ENCODE peak calls at places on chromosomes 1 and 21, in nine cellular contexts. S is uterus, W is colonic mucosa, V is HL-60, U is GM23248, E is ovary, M is cardiac fibroblast, I is prostate gland, O is lower leg skin. K is an unnamed sample.

GRCh38 chr1:15885701-15886612 is 38.5 kb downstream of the SPEN start:
- DNase-seq in S (peak), W (peak), V (peak), U (peak), E (peak), M (peak), I (peak), O (peak), K (peak)

GRCh38 chr1:16019580-16020277 is 1.9 kb upstream of the HSPB7 start:
- DNase-seq in S (peak), W (no peak), V (no peak), U (peak), E (peak), M (no peak), I (no peak), O (no peak), K (no peak)

GRCh38 chr1:206471993-206472392 is 1.7 kb downstream of the IKBKE start:
- DNase-seq in S (no peak), W (no peak), V (no peak), U (no peak), E (no peak), M (no peak), I (no peak), O (no peak), K (no peak)

GRCh38 chr1:48105167-48105566 is 108.0 kb upstream of the TRABD2B start:
- DNase-seq in S (no peak), W (no peak), V (no peak), U (peak), E (no peak), M (peak), I (no peak), O (no peak), K (no peak)

GRCh38 chr21:26041441-26042180 is 129.0 kb downstream of the APP start:
- DNase-seq in S (no peak), W (no peak), V (no peak), U (peak), E (no peak), M (peak), I (no peak), O (no peak), K (peak)

GRCh38 chr1:159867322-159868064 is 5.0 kb upstream of the VSIG8 start:
- DNase-seq in S (peak), W (peak), V (no peak), U (peak), E (peak), M (peak), I (peak), O (peak), K (no peak)

GRCh38 chr1:55230654-55231053 is 15.5 kb upstream of the USP24 start:
- DNase-seq in S (no peak), W (no peak), V (no peak), U (no peak), E (no peak), M (no peak), I (no peak), O (no peak), K (no peak)

GRCh38 chr21:44709426-44710293 is 1.7 kb downstream of the TSPEAR start:
- DNase-seq in S (peak), W (peak), V (no peak), U (peak), E (no peak), M (no peak), I (no peak), O (peak), K (no peak)

GRCh38 chr1:78176448-78176847 is 130.7 kb downstream of the GIPC2 start:
- DNase-seq in S (no peak), W (peak), V (no peak), U (peak), E (no peak), M (peak), I (peak), O (no peak), K (peak)

DNA sequence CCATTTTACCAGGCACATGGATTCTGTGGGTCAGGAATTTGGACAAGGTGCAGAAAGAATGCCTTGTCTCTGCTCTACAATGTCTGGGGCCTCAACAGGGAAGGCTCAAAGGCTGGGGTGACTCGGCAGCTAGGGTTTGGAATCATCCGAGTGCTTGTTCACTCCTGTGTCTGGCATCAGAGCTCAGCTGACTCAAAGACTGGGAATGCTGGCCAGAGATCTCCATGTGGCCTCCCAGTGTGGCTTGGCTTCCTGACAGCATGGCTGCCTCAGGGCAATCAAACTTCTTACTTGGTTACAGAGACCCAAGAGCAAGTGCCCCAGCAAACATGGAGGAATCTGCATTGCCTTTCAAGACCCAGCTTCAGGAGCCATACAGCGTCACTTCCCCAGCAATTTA is 110.5 kb downstream of the TOMM20 start:
- DNase-seq in S (no peak), W (no peak), V (no peak), U (peak), E (no peak), M (peak), I (no peak), O (peak), K (peak)
- H3K4me3 ChIP-seq in S (no peak), W (no peak), V (no peak), U (no peak), E (no peak), M (no peak), I (no peak), O (no peak), K (no peak)

GRCh38 chr1:234977891-234978396 is 150.7 kb downstream of the TOMM20 start:
- DNase-seq in S (no peak), W (peak), V (no peak), U (no peak), E (no peak), M (no peak), I (no peak), O (peak), K (no peak)

GRCh38 chr1:234976880-234977680 is 151.6 kb downstream of the TOMM20 start:
- DNase-seq in S (peak), W (no peak), V (peak), U (no peak), E (no peak), M (no peak), I (no peak), O (peak), K (no peak)

GRCh38 chr1:234980224-234980656 is 148.4 kb downstream of the TOMM20 start:
- DNase-seq in S (no peak), W (no peak), V (no peak), U (no peak), E (no peak), M (no peak), I (no peak), O (no peak), K (no peak)

GRCh38 chr1:234979316-234980223 is 149.1 kb downstream of the TOMM20 start:
- DNase-seq in S (no peak), W (no peak), V (peak), U (no peak), E (no peak), M (no peak), I (no peak), O (peak), K (no peak)

DNA sequence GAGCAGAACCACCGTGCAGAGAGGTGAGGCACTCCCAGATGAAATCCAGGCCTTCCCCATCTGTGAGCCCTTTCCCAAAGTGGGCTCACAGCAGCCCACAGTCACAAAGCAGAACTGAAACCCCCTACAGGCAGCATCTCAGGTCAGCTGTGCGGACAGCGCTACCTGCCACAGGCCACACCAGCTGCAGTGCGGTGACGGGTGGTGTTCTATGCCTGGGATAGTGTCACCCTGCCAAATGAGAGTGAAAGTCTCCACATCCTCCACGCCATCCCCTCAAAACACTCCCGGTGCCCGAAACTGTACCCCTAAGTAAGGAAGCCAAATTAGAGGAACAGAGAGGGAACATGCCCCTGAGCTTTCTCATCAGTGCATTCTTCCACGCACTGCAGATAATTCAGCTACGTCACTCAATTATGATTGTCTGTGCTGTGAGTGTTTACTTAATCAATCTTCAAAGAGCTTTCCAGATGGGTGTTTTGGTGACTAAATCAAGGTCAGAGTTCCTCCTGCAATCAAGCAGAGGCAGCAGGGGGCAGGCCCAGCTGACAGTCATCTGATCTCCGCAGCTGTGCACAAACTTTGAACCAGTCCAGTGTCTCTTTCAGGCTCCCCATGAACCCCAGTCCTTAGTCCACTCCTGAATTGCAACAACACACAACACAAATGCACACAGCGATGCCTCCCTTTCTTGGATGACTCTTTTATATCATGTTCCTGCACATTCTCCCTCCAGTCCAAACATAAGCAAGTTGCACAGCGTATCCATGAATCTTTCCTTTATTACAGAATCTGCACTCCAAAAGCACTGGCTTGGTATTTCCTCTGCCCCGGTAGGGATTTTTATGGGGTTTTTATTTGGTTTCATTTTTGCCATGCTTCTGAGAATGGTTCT is 150.0 kb downstream of the TOMM20 start:
- DNase-seq in S (peak), W (peak), V (peak), U (peak), E (no peak), M (peak), I (no peak), O (peak), K (no peak)
- H3K4me3 ChIP-seq in S (no peak), W (no peak), V (peak), U (peak), E (no peak), M (no peak), I (no peak), O (no peak), K (no peak)

GRCh38 chr1:84702143-84702542 is 11.9 kb upstream of the SSX2IP start:
- DNase-seq in S (no peak), W (no peak), V (no peak), U (no peak), E (no peak), M (no peak), I (no peak), O (no peak), K (no peak)

GRCh38 chr1:84698151-84698651 is 7.9 kb upstream of the SSX2IP start:
- DNase-seq in S (no peak), W (no peak), V (no peak), U (peak), E (no peak), M (peak), I (no peak), O (no peak), K (peak)

GRCh38 chr1:84698718-84699117 is 8.5 kb upstream of the SSX2IP start:
- DNase-seq in S (no peak), W (no peak), V (no peak), U (peak), E (no peak), M (peak), I (no peak), O (no peak), K (peak)

GRCh38 chr1:84700065-84700464 is 9.8 kb upstream of the SSX2IP start:
- DNase-seq in S (no peak), W (no peak), V (peak), U (no peak), E (no peak), M (no peak), I (no peak), O (no peak), K (no peak)

DNA sequence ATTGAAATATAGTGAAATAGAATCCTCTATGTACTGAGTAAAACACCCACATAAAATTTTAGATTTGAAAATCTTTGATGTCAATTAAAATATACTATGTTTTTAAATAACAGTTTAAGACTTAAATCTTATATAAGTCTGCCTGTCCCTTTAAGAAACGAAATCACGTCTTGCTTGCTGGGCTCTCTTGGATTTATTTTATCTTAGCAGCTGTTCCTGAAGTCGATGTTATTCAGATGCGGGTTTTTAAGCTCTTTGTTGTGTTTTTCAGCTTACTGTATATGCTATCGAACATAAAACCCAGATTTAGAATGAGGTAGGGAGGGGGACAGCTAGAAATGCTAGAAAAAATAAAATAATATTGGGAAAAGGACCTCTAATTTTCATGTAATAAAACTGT is 11.1 kb upstream of the SSX2IP start:
- DNase-seq in S (no peak), W (no peak), V (no peak), U (peak), E (no peak), M (peak), I (no peak), O (no peak), K (no peak)
- H3K4me3 ChIP-seq in S (no peak), W (no peak), V (no peak), U (peak), E (no peak), M (no peak), I (no peak), O (no peak), K (peak)

DNA sequence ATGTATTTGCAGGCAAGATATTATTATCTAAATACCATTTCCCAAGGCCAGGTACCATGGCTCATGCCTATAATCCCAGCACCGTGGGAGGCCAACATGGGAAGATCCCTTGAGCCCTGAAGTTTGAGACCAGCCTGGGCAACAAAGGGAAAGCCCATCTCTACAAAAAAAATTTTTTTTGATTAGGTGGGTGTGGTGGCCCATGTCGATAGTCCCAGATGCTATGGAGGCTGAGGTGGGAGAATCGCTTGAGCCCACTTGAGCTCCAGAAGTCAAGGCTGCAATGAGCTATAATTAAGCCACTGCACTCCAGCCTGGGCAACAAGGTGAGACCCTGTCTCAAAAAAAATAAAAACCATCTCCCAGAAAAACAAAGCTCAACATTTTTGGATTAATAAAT is 2.2 kb downstream of the STMN1 start:
- DNase-seq in S (no peak), W (no peak), V (no peak), U (no peak), E (no peak), M (no peak), I (no peak), O (no peak), K (no peak)
- H3K4me3 ChIP-seq in S (no peak), W (no peak), V (peak), U (peak), E (no peak), M (no peak), I (no peak), O (no peak), K (peak)

GRCh38 chr1:155379877-155380192 is 59.1 kb downstream of the RUSC1 start:
- DNase-seq in S (no peak), W (no peak), V (no peak), U (no peak), E (no peak), M (no peak), I (no peak), O (no peak), K (no peak)

GRCh38 chr1:155379180-155379876 is 58.6 kb downstream of the RUSC1 start:
- DNase-seq in S (no peak), W (no peak), V (no peak), U (peak), E (no peak), M (peak), I (no peak), O (no peak), K (peak)
- H3K4me3 ChIP-seq in S (no peak), W (no peak), V (no peak), U (no peak), E (no peak), M (peak), I (no peak), O (no peak), K (no peak)